ENCODE peak calls at places on chromosomes 11 and 22, in four cellular contexts. One of them, this sample, is unnamed. For H3K4me1, the result is how much of the 10 kb centered on the place peaks cover.

GRCh38 chr11:92330114-92330513 is 105.5 kb downstream of the FAT3 start:
- DNase-seq in vagina: no peak
- DNase-seq in spleen: no peak
- DNase-seq in mesendoderm: no peak
- DNase-seq in this sample: no peak

GRCh38 chr11:121372671-121373429 is 79.3 kb upstream of the SORL1 start:
- DNase-seq in vagina: no peak
- DNase-seq in spleen: no peak
- DNase-seq in mesendoderm: peak
- DNase-seq in this sample: no peak

GRCh38 chr11:2898366-2899079 is 12.9 kb upstream of the CDKN1C start:
- DNase-seq in vagina: no peak
- DNase-seq in spleen: peak
- DNase-seq in mesendoderm: peak
- DNase-seq in this sample: no peak

GRCh38 chr22:20573830-20574615 is 66.6 kb downstream of the MED15 start:
- DNase-seq in vagina: no peak
- DNase-seq in spleen: peak
- DNase-seq in mesendoderm: no peak
- DNase-seq in this sample: peak

GRCh38 chr11:34044664-34045485 is 6.7 kb upstream of the CAPRIN1 start:
- DNase-seq in vagina: no peak
- DNase-seq in spleen: no peak
- DNase-seq in mesendoderm: peak
- DNase-seq in this sample: no peak

GRCh38 chr22:23763579-23764331 is 965 bp downstream of the C22orf15 start:
- DNase-seq in vagina: no peak
- DNase-seq in spleen: peak
- DNase-seq in mesendoderm: peak
- DNase-seq in this sample: no peak

GRCh38 chr11:74506823-74507222 is 13.3 kb upstream of the LIPT2 start:
- DNase-seq in vagina: no peak
- DNase-seq in spleen: no peak
- DNase-seq in mesendoderm: peak
- DNase-seq in this sample: no peak

GRCh38 chr22:27614291-27615007 is 187.1 kb downstream of the MN1 start:
- DNase-seq in vagina: no peak
- DNase-seq in spleen: no peak
- DNase-seq in mesendoderm: no peak
- DNase-seq in this sample: no peak

GRCh38 chr11:63870351-63871197 is 31.7 kb downstream of the MARK2 start:
- DNase-seq in vagina: no peak
- DNase-seq in spleen: no peak
- DNase-seq in mesendoderm: no peak
- DNase-seq in this sample: no peak

DNA sequence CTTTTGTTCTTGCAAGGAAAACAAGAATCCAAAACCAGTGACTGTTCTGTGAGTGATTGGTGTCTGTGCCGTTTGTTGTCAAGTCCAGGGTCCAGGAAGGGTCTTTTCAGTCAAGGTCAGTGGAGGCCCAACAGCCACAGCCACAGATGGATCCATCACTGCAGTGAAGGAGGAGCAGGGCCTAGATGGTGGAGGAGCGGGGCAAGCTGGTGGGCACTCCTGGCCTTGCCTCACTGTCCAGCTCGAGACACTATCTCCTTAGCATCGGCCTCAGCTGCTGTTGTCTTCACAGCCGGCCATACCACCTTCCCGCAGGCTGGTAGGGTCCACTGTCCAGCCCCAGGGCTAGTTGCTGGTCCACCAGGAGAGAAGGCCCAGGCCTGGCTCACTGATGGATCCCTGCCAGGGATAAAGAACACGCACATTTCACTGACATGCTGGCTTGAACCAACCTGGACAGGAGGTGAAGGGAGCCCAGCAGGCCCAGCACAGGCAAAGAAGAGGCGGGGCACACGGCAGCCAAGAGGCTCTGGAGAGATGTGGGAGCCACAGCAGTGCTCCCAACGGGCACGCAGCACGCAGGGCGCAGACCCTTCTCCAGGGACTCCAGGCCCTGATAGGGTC is 15.2 kb downstream of the POLR3H start:
- DNase-seq in vagina: no peak
- DNase-seq in spleen: no peak
- DNase-seq in mesendoderm: no peak
- DNase-seq in this sample: no peak
- H3K4me1 ChIP-seq in vagina: under half
- H3K4me1 ChIP-seq in spleen: under half
- H3K4me1 ChIP-seq in mesendoderm: under half
- H3K4me1 ChIP-seq in this sample: under half

GRCh38 chr22:42966389-42966998 is 48.5 kb downstream of the PACSIN2 start:
- DNase-seq in vagina: no peak
- DNase-seq in spleen: no peak
- DNase-seq in mesendoderm: no peak
- DNase-seq in this sample: no peak

GRCh38 chr22:42964994-42965699 is 49.8 kb downstream of the PACSIN2 start:
- DNase-seq in vagina: no peak
- DNase-seq in spleen: no peak
- DNase-seq in mesendoderm: peak
- DNase-seq in this sample: no peak

GRCh38 chr22:42967933-42968332 is 47.0 kb downstream of the PACSIN2 start:
- DNase-seq in vagina: no peak
- DNase-seq in spleen: peak
- DNase-seq in mesendoderm: no peak
- DNase-seq in this sample: no peak

GRCh38 chr22:42969348-42969975 is 45.5 kb downstream of the PACSIN2 start:
- DNase-seq in vagina: no peak
- DNase-seq in spleen: no peak
- DNase-seq in mesendoderm: no peak
- DNase-seq in this sample: no peak

DNA sequence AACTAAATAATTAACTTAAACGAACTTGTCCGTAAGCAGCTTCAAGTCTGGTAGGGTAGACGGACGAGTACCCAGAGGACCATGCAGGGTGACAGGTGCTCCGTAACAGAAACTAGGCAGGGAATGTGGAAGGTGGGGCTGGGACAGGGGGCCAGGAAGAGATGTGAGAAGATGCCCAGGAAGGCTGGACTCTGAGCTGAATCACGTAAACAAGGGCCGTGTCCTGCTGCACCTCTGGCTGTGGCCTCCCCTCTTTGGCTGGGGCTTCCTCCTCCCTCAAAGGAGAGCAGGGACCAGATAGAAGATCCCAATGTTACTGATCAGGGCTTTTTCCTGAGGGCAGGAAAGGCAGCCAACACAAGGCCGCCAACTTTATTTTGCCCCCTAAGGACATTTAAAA is 47.9 kb downstream of the PACSIN2 start:
- DNase-seq in vagina: no peak
- DNase-seq in spleen: no peak
- DNase-seq in mesendoderm: no peak
- DNase-seq in this sample: no peak
- H3K4me1 ChIP-seq in vagina: half or more
- H3K4me1 ChIP-seq in spleen: half or more
- H3K4me1 ChIP-seq in mesendoderm: under half
- H3K4me1 ChIP-seq in this sample: under half

GRCh38 chr11:114960117-114960516 is 281.8 kb downstream of the NXPE2 start:
- DNase-seq in vagina: no peak
- DNase-seq in spleen: no peak
- DNase-seq in mesendoderm: no peak
- DNase-seq in this sample: no peak

GRCh38 chr11:114953039-114953438 is 274.7 kb downstream of the NXPE2 start:
- DNase-seq in vagina: no peak
- DNase-seq in spleen: no peak
- DNase-seq in mesendoderm: peak
- DNase-seq in this sample: no peak

DNA sequence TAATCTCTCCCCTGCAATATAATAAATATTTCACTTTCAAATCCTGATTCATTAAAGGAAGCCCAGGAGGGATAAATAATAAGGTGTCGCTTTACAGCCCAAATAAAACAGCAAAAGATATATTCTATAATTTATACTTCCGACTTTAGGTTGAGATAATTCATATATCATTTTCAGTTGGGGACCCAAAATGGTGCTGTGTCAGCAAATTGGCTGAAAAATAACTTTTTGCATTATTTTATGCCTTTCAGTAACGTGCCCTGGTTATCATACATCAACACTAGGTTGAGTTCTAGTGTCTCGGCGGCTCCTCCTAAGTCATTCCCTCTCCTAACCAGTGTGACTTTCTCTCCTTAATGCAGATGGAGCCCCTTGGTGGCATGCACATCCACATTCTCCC is 278.2 kb downstream of the NXPE2 start:
- DNase-seq in vagina: no peak
- DNase-seq in spleen: no peak
- DNase-seq in mesendoderm: no peak
- DNase-seq in this sample: no peak
- H3K4me1 ChIP-seq in vagina: under half
- H3K4me1 ChIP-seq in spleen: under half
- H3K4me1 ChIP-seq in mesendoderm: under half
- H3K4me1 ChIP-seq in this sample: under half

GRCh38 chr11:84552791-84553190 is 1074.4 kb downstream of the DLG2 start:
- DNase-seq in vagina: no peak
- DNase-seq in spleen: no peak
- DNase-seq in mesendoderm: peak
- DNase-seq in this sample: no peak
- H3K4me1 ChIP-seq in vagina: under half
- H3K4me1 ChIP-seq in spleen: under half
- H3K4me1 ChIP-seq in mesendoderm: under half
- H3K4me1 ChIP-seq in this sample: under half

GRCh38 chr11:292211-293121 is 3.5 kb downstream of the PGGHG start:
- DNase-seq in vagina: no peak
- DNase-seq in spleen: peak
- DNase-seq in mesendoderm: no peak
- DNase-seq in this sample: peak
- H3K4me1 ChIP-seq in vagina: under half
- H3K4me1 ChIP-seq in spleen: under half
- H3K4me1 ChIP-seq in mesendoderm: under half
- H3K4me1 ChIP-seq in this sample: under half